ENCODE peak calls at places on chromosomes 1 and 21, in six cellular contexts. B, R, D, Z, U and A are unnamed samples.

GRCh38 chr1:201266276-201266675 is 17.0 kb upstream of the PKP1 start:
- DNase-seq in R (no peak), Z (no peak), B (no peak), D (no peak), U (no peak), A (no peak)

GRCh38 chr1:170520601-170521000 is 11.4 kb upstream of the GORAB start:
- DNase-seq in Z (no peak), U (no peak), B (no peak), R (no peak), D (no peak), A (no peak)

GRCh38 chr1:202004711-202005110 is 5.7 kb upstream of the ELF3 start:
- DNase-seq in R (no peak), Z (no peak), U (no peak), D (no peak), B (no peak), A (no peak)

GRCh38 chr1:156600733-156601121 is 552 bp downstream of the GPATCH4 start:
- DNase-seq in D (no peak), Z (no peak), R (no peak), U (no peak), B (no peak), A (no peak)

GRCh38 chr1:2228684-2229031 is 539 bp downstream of the SKI start:
- DNase-seq in B (no peak), D (no peak), Z (no peak), R (no peak), U (no peak), A (peak)

GRCh38 chr1:159598196-159598595 is 10.6 kb downstream of the APCS start:
- DNase-seq in D (no peak), U (no peak), B (peak), Z (no peak), R (peak), A (no peak)

GRCh38 chr1:169999357-169999756 is 75.1 kb downstream of the KIFAP3 start:
- DNase-seq in B (peak), Z (no peak), R (peak), D (peak), U (no peak), A (no peak)

GRCh38 chr1:186950547-186950946 is 121.8 kb downstream of the PLA2G4A start:
- DNase-seq in B (peak), U (no peak), R (no peak), Z (no peak), D (no peak), A (no peak)

GRCh38 chr21:28336299-28336698 is 656.4 kb downstream of the LTN1 start:
- DNase-seq in R (peak), D (no peak), U (no peak), Z (no peak), B (no peak), A (no peak)

GRCh38 chr1:201011616-201012015 is 11.9 kb downstream of the KIF21B start:
- DNase-seq in D (no peak), R (no peak), B (peak), U (no peak), Z (no peak), A (no peak)

GRCh38 chr21:34279285-34279684 is 84.5 kb upstream of the KCNE2 start:
- DNase-seq in D (no peak), B (no peak), Z (no peak), U (no peak), R (no peak), A (no peak)

GRCh38 chr1:38578444-38578951 is 281.1 kb downstream of the RRAGC start:
- DNase-seq in Z (no peak), B (no peak), D (no peak), R (no peak), U (no peak), A (no peak)

GRCh38 chr1:77975386-77975785 is 3.5 kb downstream of the FUBP1 start:
- DNase-seq in Z (no peak), R (no peak), D (no peak), U (no peak), B (no peak), A (no peak)

GRCh38 chr1:29210278-29211085 is 20.3 kb downstream of the MECR start:
- DNase-seq in Z (no peak), U (no peak), D (no peak), R (no peak), B (no peak), A (peak)

GRCh38 chr1:202086579-202087350 is 36.0 kb upstream of the GPR37L1 start:
- DNase-seq in R (no peak), D (peak), Z (no peak), B (peak), U (peak), A (no peak)

GRCh38 chr1:209150114-209150513 is 433.4 kb upstream of the CAMK1G start:
- DNase-seq in D (no peak), R (peak), U (no peak), B (no peak), Z (no peak), A (no peak)

GRCh38 chr1:240044620-240045019 is 47.1 kb upstream of the FMN2 start:
- DNase-seq in R (peak), Z (no peak), B (no peak), D (no peak), U (no peak), A (no peak)

GRCh38 chr1:24928631-24929090 is 1.4 kb downstream of the RUNX3 start:
- DNase-seq in Z (peak), B (no peak), R (no peak), D (no peak), U (peak), A (peak)

GRCh38 chr1:98046031-98046641 is 125.3 kb upstream of the DPYD start:
- DNase-seq in R (no peak), D (no peak), U (no peak), B (peak), Z (peak), A (peak)

GRCh38 chr1:43069481-43070050 is 102.5 kb downstream of the EBNA1BP2 start:
- DNase-seq in B (no peak), U (no peak), Z (no peak), R (no peak), D (no peak), A (peak)

GRCh38 chr1:162168261-162168660 is 98.8 kb downstream of the NOS1AP start:
- DNase-seq in B (peak), U (no peak), D (peak), R (no peak), Z (no peak), A (no peak)

GRCh38 chr1:33302325-33302724 is 18.6 kb downstream of the A3GALT2 start:
- DNase-seq in R (no peak), D (no peak), U (no peak), Z (no peak), B (no peak), A (no peak)

GRCh38 chr1:192793983-192794767 is 14.7 kb upstream of the RGS2 start:
- DNase-seq in U (no peak), R (no peak), Z (no peak), B (no peak), D (no peak), A (no peak)

GRCh38 chr1:82795503-82796149 is 994.9 kb downstream of the ADGRL2 start:
- DNase-seq in B (no peak), U (no peak), Z (no peak), R (no peak), D (no peak), A (no peak)

GRCh38 chr1:55129194-55129728 is 85.9 kb downstream of the USP24 start:
- DNase-seq in U (no peak), D (peak), B (no peak), Z (no peak), R (peak), A (no peak)

GRCh38 chr1:40649592-40649930 is 15.9 kb downstream of the RIMS3 start:
- DNase-seq in U (no peak), Z (no peak), R (no peak), D (no peak), B (no peak), A (no peak)

GRCh38 chr1:205849619-205850355 is at the start of gene PM20D1:
- DNase-seq in D (peak), Z (peak), B (no peak), U (peak), R (no peak), A (peak)

GRCh38 chr1:154955039-154955717 is 721 bp downstream of the PBXIP1 start:
- DNase-seq in R (no peak), B (peak), U (peak), D (peak), Z (peak), A (peak)

GRCh38 chr1:57033222-57034019 is 67.6 kb upstream of the C8B start:
- DNase-seq in Z (no peak), U (no peak), R (no peak), B (no peak), D (no peak), A (no peak)

GRCh38 chr1:226532553-226532952 is 16.0 kb upstream of the STUM start:
- DNase-seq in D (no peak), R (no peak), B (no peak), U (no peak), Z (no peak), A (no peak)

GRCh38 chr1:8004803-8005573 is 21.1 kb downstream of the ERRFI1 start:
- DNase-seq in B (peak), D (peak), U (peak), R (peak), Z (no peak), A (no peak)

GRCh38 chr1:77036560-77036959 is 169.3 kb downstream of the ST6GALNAC5 start:
- DNase-seq in R (no peak), B (no peak), Z (no peak), U (no peak), D (no peak), A (no peak)

GRCh38 chr21:15031790-15032357 is 32.9 kb downstream of the NRIP1 start:
- DNase-seq in B (no peak), R (no peak), U (no peak), D (no peak), Z (no peak), A (no peak)

GRCh38 chr1:60386259-60386658 is 312.7 kb upstream of the C1orf87 start:
- DNase-seq in Z (no peak), D (no peak), B (no peak), U (no peak), R (no peak), A (no peak)

GRCh38 chr1:236773919-236774318 is 21.2 kb upstream of the MTR start:
- DNase-seq in Z (no peak), B (no peak), U (no peak), R (no peak), D (no peak), A (no peak)

GRCh38 chr21:42061866-42062542 is 9.1 kb upstream of the UMODL1 start:
- DNase-seq in U (peak), B (no peak), D (no peak), Z (peak), R (no peak), A (no peak)

GRCh38 chr1:36614571-36614970 is 131.9 kb upstream of the CSF3R start:
- DNase-seq in U (no peak), D (no peak), Z (no peak), R (no peak), B (no peak), A (no peak)

GRCh38 chr1:36612121-36612520 is 129.4 kb upstream of the CSF3R start:
- DNase-seq in B (no peak), D (no peak), U (no peak), R (no peak), Z (no peak), A (no peak)

GRCh38 chr1:36609241-36610027 is 126.7 kb upstream of the CSF3R start:
- DNase-seq in R (peak), B (peak), D (peak), U (peak), Z (no peak), A (peak)

GRCh38 chr1:36613721-36614120 is 131.0 kb upstream of the CSF3R start:
- DNase-seq in R (no peak), Z (no peak), B (no peak), D (no peak), U (no peak), A (no peak)

DNA sequence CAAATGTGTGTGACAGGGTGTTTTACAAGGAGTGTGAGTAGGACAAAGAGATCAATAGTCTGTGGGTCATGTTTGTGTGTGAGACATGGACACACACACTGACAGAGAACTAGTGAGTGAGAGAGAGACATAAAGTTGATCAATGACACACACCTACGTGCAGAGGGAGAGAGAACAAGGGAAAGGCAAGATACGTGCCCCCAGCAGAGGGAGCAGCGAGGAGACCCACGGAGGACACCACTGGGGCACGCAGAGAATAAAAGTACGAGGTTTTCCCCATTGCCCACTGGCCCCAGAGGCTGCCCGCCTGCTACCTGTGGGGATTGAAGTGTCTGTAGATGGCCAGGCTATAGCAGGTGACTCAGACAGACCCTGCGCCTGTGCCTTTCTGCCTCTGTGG is 130.2 kb upstream of the CSF3R start:
- DNase-seq in Z (no peak), B (no peak), D (no peak), U (no peak), R (no peak), A (no peak)
- TF ChIP-seq CTCF in Z (no peak), B (no peak), D (no peak), U (no peak), R (no peak), A (no peak)

GRCh38 chr1:231359113-231359512 is 21.0 kb downstream of the SPRTN start:
- DNase-seq in Z (no peak), D (peak), R (peak), U (no peak), B (no peak), A (no peak)
- TF ChIP-seq CTCF in Z (no peak), D (no peak), R (no peak), U (no peak), B (no peak), A (no peak)

GRCh38 chr1:109959974-109960744 is 24.4 kb upstream of the AHCYL1 start:
- DNase-seq in R (peak), U (no peak), B (peak), Z (no peak), D (no peak), A (no peak)
- TF ChIP-seq CTCF in R (no peak), U (no peak), B (peak), Z (no peak), D (no peak), A (no peak)

DNA sequence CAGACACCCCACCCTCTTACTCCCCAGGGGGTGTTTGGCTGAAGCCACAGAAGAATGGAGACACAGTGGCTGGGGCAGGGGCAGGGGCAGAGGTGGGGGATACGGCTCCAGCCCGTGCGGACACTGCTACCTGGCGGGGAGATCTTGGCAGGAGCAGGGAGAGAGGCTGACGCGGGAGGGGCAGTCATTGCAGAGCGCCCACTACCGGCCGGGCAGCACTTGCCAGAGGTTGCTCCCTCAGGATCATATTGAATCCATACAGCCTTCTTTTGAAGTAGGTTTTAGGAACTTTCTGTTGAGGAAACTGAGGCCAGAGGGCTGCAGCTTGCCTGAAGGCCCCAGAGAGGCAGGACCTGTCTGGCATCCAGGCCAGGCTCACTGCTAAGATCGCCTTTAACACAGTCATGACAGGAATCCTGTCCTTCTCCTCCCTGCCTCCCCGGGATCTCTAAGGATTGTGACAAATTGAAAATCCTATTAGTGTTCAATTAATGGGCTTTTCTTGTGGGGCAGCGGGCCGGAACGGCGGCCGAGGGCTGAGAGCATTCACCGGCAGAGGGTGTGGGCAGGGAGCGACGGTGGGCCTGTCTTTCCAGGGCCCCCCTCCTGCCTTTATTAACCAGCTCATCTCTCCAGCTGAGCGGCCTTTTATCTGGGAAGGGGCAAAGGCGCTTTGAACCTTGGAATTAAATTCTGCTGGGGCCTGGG is 65.5 kb upstream of the WNT4 start:
- DNase-seq in Z (no peak), D (no peak), B (no peak), R (no peak), U (no peak), A (no peak)
- TF ChIP-seq CTCF in Z (no peak), D (no peak), B (no peak), R (no peak), U (no peak), A (no peak)

GRCh38 chr1:161059293-161059692 is 10.4 kb downstream of the ARHGAP30 start:
- DNase-seq in B (no peak), Z (no peak), U (no peak), D (no peak), R (no peak), A (no peak)

GRCh38 chr1:161052899-161053298 is 7.1 kb upstream of the USF1 start:
- DNase-seq in B (no peak), R (no peak), Z (no peak), U (no peak), D (no peak), A (no peak)

GRCh38 chr1:161054232-161054631 is 8.5 kb upstream of the USF1 start:
- DNase-seq in U (no peak), R (no peak), Z (no peak), B (no peak), D (no peak), A (no peak)

GRCh38 chr1:161051219-161051618 is 5.4 kb upstream of the USF1 start:
- DNase-seq in D (no peak), R (no peak), Z (no peak), B (no peak), U (no peak), A (no peak)

DNA sequence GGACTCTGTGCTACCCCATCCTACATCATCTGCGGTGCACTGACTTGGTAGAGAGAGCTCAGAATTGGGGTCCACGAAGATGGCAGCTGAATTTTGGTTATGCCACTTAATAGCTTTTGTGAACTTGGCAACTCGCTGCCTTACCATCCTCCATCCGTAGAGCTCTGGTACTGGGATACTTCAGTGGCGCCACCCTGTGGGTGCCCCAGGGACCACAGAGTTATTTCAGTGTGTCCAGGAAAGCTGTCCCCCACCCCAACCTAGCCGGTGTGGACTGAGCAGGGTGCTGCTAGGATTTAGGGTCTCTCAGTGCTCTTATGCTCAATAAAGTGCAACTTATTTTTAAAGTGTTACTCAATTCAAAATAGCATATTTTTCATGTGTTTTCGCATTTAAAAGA is 9.0 kb upstream of the USF1 start:
- DNase-seq in B (no peak), U (no peak), R (no peak), D (no peak), Z (no peak), A (no peak)
- TF ChIP-seq CTCF in B (peak), U (no peak), R (no peak), D (no peak), Z (no peak), A (no peak)

GRCh38 chr1:14662116-14662515 is 63.6 kb downstream of the KAZN start:
- DNase-seq in Z (no peak), U (no peak), B (no peak), D (no peak), R (no peak), A (no peak)

GRCh38 chr1:14668448-14669029 is 70.1 kb downstream of the KAZN start:
- DNase-seq in U (no peak), B (no peak), D (no peak), Z (no peak), R (no peak), A (no peak)

GRCh38 chr1:14661220-14661619 is 62.7 kb downstream of the KAZN start:
- DNase-seq in U (no peak), B (no peak), D (no peak), R (no peak), Z (no peak), A (no peak)

GRCh38 chr1:14663773-14664172 is 65.3 kb downstream of the KAZN start:
- DNase-seq in Z (no peak), R (no peak), U (no peak), B (no peak), D (no peak), A (no peak)

DNA sequence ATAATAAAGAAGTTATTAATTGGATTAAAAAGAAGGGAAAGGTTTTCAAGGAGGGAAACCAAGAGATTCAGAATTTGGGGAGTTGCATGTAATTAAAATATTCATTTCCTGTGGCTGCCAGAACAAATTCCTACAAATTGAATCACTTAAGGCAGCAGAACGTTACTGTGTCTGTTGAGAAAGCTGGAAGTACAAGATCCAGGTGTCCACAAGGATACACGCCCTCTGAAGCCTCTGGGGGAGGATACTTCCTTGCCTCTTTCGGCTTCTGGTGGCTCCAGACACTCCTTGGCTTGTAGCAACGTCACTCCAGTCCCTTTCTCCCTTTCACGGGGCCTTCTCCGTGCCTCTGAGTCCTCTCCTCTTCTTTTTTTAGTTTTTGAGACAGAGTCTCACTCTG is 67.9 kb downstream of the KAZN start:
- DNase-seq in R (no peak), U (no peak), B (no peak), D (no peak), Z (no peak), A (no peak)
- TF ChIP-seq CTCF in R (no peak), U (no peak), B (no peak), D (no peak), Z (no peak), A (no peak)